ENCODE peak calls at places on chromosome 1, in six cellular contexts. V, F, L, T, C and U are unnamed samples.

GRCh38 chr1:6646499-6647148 is 22.0 kb downstream of the THAP3 start:
- DNase-seq in V (peak), F (peak), L (no peak), T (peak), C (no peak), U (peak)

GRCh38 chr1:39441797-39442196 is 49.6 kb upstream of the BMP8A start:
- DNase-seq in V (no peak), F (no peak), L (no peak), T (no peak), C (no peak), U (no peak)

GRCh38 chr1:67882196-67882958 is 49.1 kb upstream of the GNG12 start:
- DNase-seq in V (no peak), F (no peak), L (no peak), T (no peak), C (no peak), U (no peak)

GRCh38 chr1:97986041-97987005 is 65.5 kb upstream of the DPYD start:
- DNase-seq in V (no peak), F (no peak), L (no peak), T (no peak), C (no peak), U (no peak)

GRCh38 chr1:93177991-93178390 is 2.2 kb downstream of the TMED5 start:
- DNase-seq in V (peak), F (no peak), L (no peak), T (peak), C (no peak), U (no peak)

GRCh38 chr1:166839600-166840308 is 479 bp downstream of the POGK start:
- DNase-seq in V (peak), F (peak), L (no peak), T (peak), C (no peak), U (peak)

GRCh38 chr1:11384170-11384554 is 94.8 kb upstream of the DISP3 start:
- DNase-seq in V (no peak), F (no peak), L (no peak), T (no peak), C (peak), U (no peak)

GRCh38 chr1:152164542-152165136 is 5.6 kb upstream of the RPTN start:
- DNase-seq in V (no peak), F (no peak), L (no peak), T (no peak), C (no peak), U (no peak)

GRCh38 chr1:241842565-241842964 is 5.4 kb upstream of the EXO1 start:
- DNase-seq in V (no peak), F (no peak), L (no peak), T (no peak), C (no peak), U (no peak)